ENCODE peak calls at places on chromosomes 3 and 15, in seven cellular contexts. R is GM23248, M is neural progenitor cell, U is PC-3, J is hepatocyte, Q is HCT116, W is GM23338. Z is an unnamed sample. For H3K4me1, the result is how much of the 10 kb centered on the place peaks cover.

GRCh38 chr3:182451871-182452270 is 341.4 kb upstream of the ATP11B start:
- DNase-seq in R (no peak), M (peak), U (no peak), J (no peak), W (peak), Q (no peak), Z (no peak)

GRCh38 chr3:55597638-55598037 is 110.5 kb upstream of the WNT5A start:
- DNase-seq in U (peak), J (no peak), Q (no peak), M (no peak), R (no peak), W (no peak), Z (no peak)

GRCh38 chr3:38021196-38021595 is 8.2 kb downstream of the PLCD1 start:
- DNase-seq in Q (no peak), W (no peak), U (no peak), M (no peak), R (no peak), J (no peak), Z (no peak)

GRCh38 chr3:184512621-184513020 is 49.0 kb upstream of the EPHB3 start:
- DNase-seq in U (no peak), R (no peak), M (no peak), J (no peak), W (no peak), Q (no peak), Z (peak)

GRCh38 chr15:62845239-62846126 is 197.1 kb upstream of the TPM1 start:
- DNase-seq in R (peak), Q (no peak), U (peak), J (peak), M (no peak), W (no peak), Z (no peak)

GRCh38 chr3:197456271-197457091 is 99.3 kb downstream of the BDH1 start:
- DNase-seq in W (peak), Q (peak), R (peak), J (peak), M (peak), U (no peak), Z (peak)

GRCh38 chr3:130895690-130896089 is 1.8 kb downstream of the ATP2C1 start:
- DNase-seq in M (no peak), U (no peak), R (no peak), W (no peak), Q (no peak), J (no peak), Z (no peak)

GRCh38 chr15:100264994-100265640 is 76.7 kb downstream of the ADAMTS17 start:
- DNase-seq in M (no peak), U (no peak), W (no peak), Q (no peak), R (no peak), J (no peak), Z (no peak)

DNA sequence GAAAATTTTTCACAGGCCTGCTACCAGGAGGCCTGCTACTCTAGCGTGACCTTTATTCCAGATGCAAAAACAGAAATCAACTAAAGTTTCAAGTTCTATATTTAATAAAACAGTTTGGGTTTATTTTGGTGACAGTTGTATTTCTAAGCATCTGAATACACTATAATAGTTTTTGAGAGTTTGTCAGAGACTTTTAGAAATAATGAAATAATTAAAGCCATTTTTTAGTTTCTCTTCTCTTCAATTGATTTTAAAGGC is 523.3 kb downstream of the CADM2 start:
- DNase-seq in Q (no peak), R (no peak), J (no peak), M (no peak), W (no peak), U (no peak), Z (no peak)
- TF ChIP-seq EZH2phosphoT487 in Q (no peak), R (no peak), J (no peak), M (no peak), W (no peak), U (no peak), Z (no peak)

GRCh38 chr15:67092726-67093125 is 27.3 kb downstream of the SMAD3 start:
- DNase-seq in J (no peak), U (no peak), M (no peak), Q (no peak), W (no peak), R (no peak), Z (no peak)

GRCh38 chr15:67091073-67091965 is 25.9 kb downstream of the SMAD3 start:
- DNase-seq in U (peak), M (no peak), Q (peak), W (no peak), R (peak), J (peak), Z (peak)

GRCh38 chr15:67090297-67091072 is 25.1 kb downstream of the SMAD3 start:
- DNase-seq in J (no peak), Q (no peak), M (no peak), U (no peak), W (peak), R (peak), Z (no peak)

GRCh38 chr15:67093146-67093874 is 27.9 kb downstream of the SMAD3 start:
- DNase-seq in R (no peak), W (no peak), Q (no peak), M (no peak), J (no peak), U (no peak), Z (no peak)

DNA sequence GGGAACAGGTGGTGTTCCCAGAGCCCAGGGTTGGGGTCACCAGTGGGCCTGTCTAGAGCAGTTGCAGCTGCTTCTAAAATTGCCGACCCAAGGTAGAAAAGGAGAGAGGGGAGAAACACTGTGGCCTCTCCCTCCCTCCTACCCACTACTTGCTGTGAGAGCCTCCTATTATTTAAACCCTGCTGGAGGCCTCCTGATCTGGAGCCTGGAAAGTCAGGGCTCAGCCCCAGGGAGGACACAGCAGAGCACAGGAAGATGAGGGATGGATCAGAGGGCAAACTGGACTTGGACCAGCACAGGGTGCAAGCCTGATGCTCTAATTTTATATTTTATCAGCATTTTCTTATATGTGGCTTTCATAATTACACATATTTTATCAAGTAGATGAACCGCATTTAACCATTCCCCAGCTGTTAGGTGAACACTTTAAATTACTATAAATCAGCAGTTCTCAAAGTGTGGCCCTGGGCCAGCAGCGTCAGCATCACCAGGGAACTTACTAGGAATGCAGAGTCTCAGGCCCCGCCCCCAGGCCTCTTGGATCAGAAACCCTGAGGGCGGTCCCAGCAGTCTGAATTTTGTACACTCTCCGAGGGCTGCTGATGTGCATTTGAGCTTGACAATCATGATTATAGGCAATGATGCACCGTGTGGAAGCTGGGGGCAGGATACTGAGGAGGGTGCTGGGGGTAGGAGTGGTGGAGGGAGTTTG is 26.7 kb downstream of the SMAD3 start:
- DNase-seq in W (no peak), U (no peak), R (no peak), M (peak), J (no peak), Q (no peak), Z (no peak)
- H3K4me1 ChIP-seq in W (under half), U (half or more), R (under half), M (half or more), J (under half), Q (half or more), Z (under half)

GRCh38 chr15:75583689-75584088 is 4.6 kb upstream of the PTPN9 start:
- DNase-seq in J (no peak), R (peak), U (no peak), M (no peak), Q (no peak), W (no peak), Z (no peak)
- TF ChIP-seq EZH2phosphoT487 in J (no peak), R (no peak), U (no peak), M (no peak), Q (no peak), W (no peak), Z (no peak)

DNA sequence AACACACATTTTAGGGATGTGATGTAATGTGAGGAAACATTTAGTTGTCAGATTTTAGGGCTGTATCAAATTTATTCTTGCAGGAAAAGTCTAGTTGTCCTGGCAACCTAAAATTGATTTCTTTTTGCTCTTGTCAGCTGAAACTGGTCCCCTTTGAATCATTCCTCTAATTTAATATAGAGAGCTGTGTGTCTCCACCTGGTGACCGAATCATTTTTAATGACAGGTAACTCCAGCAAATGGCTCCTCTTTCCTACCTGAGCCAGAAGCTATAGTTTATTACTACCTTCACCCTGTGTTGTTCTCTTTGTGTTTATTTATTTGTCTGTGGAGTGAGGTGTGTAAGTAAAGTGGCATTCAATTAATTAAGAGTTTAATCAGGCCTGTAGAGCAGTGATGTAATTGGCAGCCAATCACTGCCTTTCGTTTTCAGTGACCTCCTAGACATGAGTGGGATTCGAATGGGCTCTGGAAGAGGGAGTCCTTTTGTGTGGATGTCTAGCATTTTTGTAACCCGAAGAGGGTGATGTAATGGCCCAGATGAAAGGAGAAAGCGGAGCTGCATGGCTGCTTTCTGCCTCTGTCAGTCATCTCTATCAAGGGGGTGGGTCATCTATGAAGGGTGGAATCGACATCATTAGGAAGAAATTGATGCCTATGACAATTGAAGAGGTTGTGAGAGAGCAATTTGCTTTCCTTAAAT is 125.9 kb downstream of the LPP start:
- DNase-seq in M (no peak), R (no peak), J (no peak), Q (no peak), U (peak), W (no peak), Z (no peak)
- H3K4me1 ChIP-seq in M (under half), R (under half), J (under half), Q (under half), U (under half), W (under half), Z (under half)

GRCh38 chr3:192489579-192489978 is 237.8 kb downstream of the FGF12 start:
- DNase-seq in Q (no peak), U (no peak), J (no peak), M (no peak), R (no peak), W (no peak), Z (no peak)

GRCh38 chr3:192490720-192491119 is 236.6 kb downstream of the FGF12 start:
- DNase-seq in M (no peak), R (no peak), U (no peak), W (no peak), J (no peak), Q (no peak), Z (no peak)

GRCh38 chr3:192496951-192497350 is 230.4 kb downstream of the FGF12 start:
- DNase-seq in R (no peak), U (no peak), Q (no peak), W (no peak), M (no peak), J (no peak), Z (no peak)

DNA sequence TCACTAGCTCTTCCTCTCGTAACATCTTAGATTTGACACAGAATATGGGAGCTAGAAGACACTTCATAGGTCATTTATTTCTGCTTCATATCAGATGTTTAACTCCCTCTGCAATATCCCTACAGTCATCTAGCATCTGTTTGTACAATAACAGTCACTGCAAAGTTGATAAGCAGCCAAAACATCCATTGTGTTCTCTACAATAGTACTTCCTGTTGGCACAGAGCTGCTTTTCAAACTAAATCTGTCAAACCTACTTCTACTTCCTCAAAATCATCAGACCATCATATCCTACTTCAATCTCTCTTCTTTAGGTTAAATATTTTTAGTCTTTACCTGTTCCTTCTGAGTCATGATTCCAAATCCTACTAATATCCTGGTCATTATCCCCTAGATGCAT is 233.2 kb downstream of the FGF12 start:
- DNase-seq in Q (no peak), R (no peak), U (peak), M (no peak), J (no peak), W (no peak), Z (no peak)
- TF ChIP-seq EZH2phosphoT487 in Q (no peak), R (no peak), U (no peak), M (no peak), J (no peak), W (no peak), Z (no peak)